ENCODE peak calls at places on chromosomes 12 and 14, in six cellular contexts. Z is IMR-90; T is germinal center; B is fibroblast of pulmonary artery; S is HEK293T; D is stimulated activated CD4-positive, alpha-beta T cell treated with anti-CD3 and anti-CD28 coated beads, TNF-alpha, amount 100 ng/mL, for 1 hour. C is an unnamed sample.

GRCh38 chr14:55572578-55572977 is 7.4 kb upstream of the KTN1 start:
- DNase-seq in Z (no peak), D (no peak), S (no peak), B (peak), T (no peak), C (no peak)

GRCh38 chr12:78470354-78471195 is 394.0 kb upstream of the SYT1 start:
- DNase-seq in D (no peak), B (peak), S (peak), Z (peak), T (no peak), C (no peak)

GRCh38 chr14:77889971-77890442 is 90.1 kb downstream of the ADCK1 start:
- DNase-seq in T (no peak), Z (peak), S (no peak), B (peak), D (no peak), C (no peak)

GRCh38 chr12:25001311-25001710 is 52.4 kb upstream of the BCAT1 start:
- DNase-seq in T (no peak), Z (peak), B (no peak), D (no peak), S (no peak), C (no peak)

GRCh38 chr12:131510431-131510830 is 200.5 kb upstream of the SFSWAP start:
- DNase-seq in Z (no peak), T (no peak), B (no peak), D (no peak), S (no peak), C (no peak)

GRCh38 chr12:55696796-55697462 is 10.8 kb downstream of the ITGA7 start:
- DNase-seq in S (no peak), T (no peak), D (no peak), Z (no peak), B (no peak), C (no peak)

GRCh38 chr12:105921055-105921454 is 217.7 kb downstream of the NUAK1 start:
- DNase-seq in Z (no peak), S (no peak), T (no peak), D (no peak), B (no peak), C (no peak)

GRCh38 chr12:2294651-2295475 is 242.1 kb downstream of the CACNA1C start:
- DNase-seq in B (peak), S (no peak), Z (peak), T (no peak), D (no peak), C (no peak)

GRCh38 chr12:109710279-109710746 is 3.3 kb upstream of the FAM222A start:
- DNase-seq in T (no peak), Z (no peak), D (no peak), B (no peak), S (no peak), C (no peak)

GRCh38 chr12:109449845-109450532 is 27.1 kb downstream of the KCTD10 start:
- DNase-seq in B (no peak), Z (no peak), T (no peak), D (no peak), S (no peak), C (no peak)

GRCh38 chr12:95881331-95881955 is 22.7 kb downstream of the SNRPF start:
- DNase-seq in Z (peak), B (peak), D (no peak), T (no peak), S (no peak), C (no peak)

GRCh38 chr14:49363926-49364751 is 222.0 kb downstream of the RPS29 start:
- DNase-seq in S (no peak), T (no peak), D (no peak), B (no peak), Z (no peak), C (no peak)

GRCh38 chr12:123850246-123851134 is 88.4 kb downstream of the DNAH10 start:
- DNase-seq in D (no peak), T (no peak), Z (no peak), B (no peak), S (no peak), C (no peak)

GRCh38 chr14:90398315-90398811 is 1.5 kb downstream of the CALM1 start:
- DNase-seq in Z (no peak), D (no peak), B (peak), T (no peak), S (peak), C (peak)

GRCh38 chr14:71753976-71754375 is 178.3 kb upstream of the RGS6 start:
- DNase-seq in S (no peak), B (no peak), Z (no peak), T (no peak), D (no peak), C (no peak)

GRCh38 chr14:100045687-100046344 is 19.4 kb upstream of the EVL start:
- DNase-seq in D (no peak), Z (no peak), T (no peak), S (no peak), B (no peak), C (no peak)

GRCh38 chr12:63804746-63805145 is 25.0 kb downstream of the RXYLT1 start:
- DNase-seq in D (no peak), T (no peak), Z (peak), B (no peak), S (no peak), C (no peak)

GRCh38 chr12:72230589-72230988 is 41.6 kb upstream of the TRHDE start:
- DNase-seq in T (no peak), D (no peak), Z (peak), B (peak), S (no peak), C (no peak)

GRCh38 chr14:60865378-60866127 is 115.3 kb downstream of the TRMT5 start:
- DNase-seq in Z (no peak), T (no peak), S (no peak), D (no peak), B (peak), C (no peak)

GRCh38 chr12:127677537-127678131 is 589.3 kb upstream of the TMEM132C start:
- DNase-seq in B (peak), S (peak), T (peak), Z (peak), D (no peak), C (peak)

GRCh38 chr14:70289138-70289537 is 70.3 kb downstream of the COX16 start:
- DNase-seq in Z (no peak), D (no peak), T (peak), B (no peak), S (no peak), C (peak)

GRCh38 chr12:30622509-30622908 is 73.2 kb downstream of the IPO8 start:
- DNase-seq in T (no peak), Z (peak), D (no peak), S (no peak), B (peak), C (peak)

GRCh38 chr12:32444895-32445294 is 45.5 kb downstream of the FGD4 start:
- DNase-seq in Z (peak), B (peak), S (no peak), D (no peak), T (no peak), C (no peak)

GRCh38 chr12:98870521-98870920 is 225.4 kb downstream of the APAF1 start:
- DNase-seq in T (no peak), D (no peak), B (no peak), Z (no peak), S (no peak), C (no peak)

GRCh38 chr12:25816637-25817036 is 141.8 kb upstream of the RASSF8 start:
- DNase-seq in D (no peak), B (peak), S (no peak), Z (peak), T (no peak), C (no peak)

C was measured in GM10248.